ENCODE peak calls at places on chromosomes 1 and 21, in four cellular contexts. S is K562, V is HepG2, O is WTC11. R is an unnamed sample.

GRCh38 chr1:40861227-40862003 is 748 bp downstream of the CITED4 start:
- DNase-seq in S (no peak), V (no peak), O (peak), R (no peak)

GRCh38 chr1:234535763-234536515 is 57.0 kb upstream of the TARBP1 start:
- DNase-seq in S (no peak), V (no peak), O (no peak), R (no peak)

GRCh38 chr1:116328671-116329070 is 44.4 kb upstream of the ATP1A1 start:
- DNase-seq in S (no peak), V (no peak), O (no peak), R (no peak)

GRCh38 chr1:25046194-25046532 is 116.1 kb upstream of the RUNX3 start:
- DNase-seq in S (no peak), V (no peak), O (no peak), R (no peak)

GRCh38 chr21:46457801-46458314 is 833 bp upstream of the DIP2A start:
- DNase-seq in S (no peak), V (peak), O (no peak), R (no peak)

GRCh38 chr1:24514946-24515345 is 12.3 kb downstream of the RCAN3 start:
- DNase-seq in S (no peak), V (no peak), O (no peak), R (no peak)

GRCh38 chr1:82015444-82015843 is 214.7 kb downstream of the ADGRL2 start:
- DNase-seq in S (no peak), V (no peak), O (no peak), R (no peak)

GRCh38 chr1:55061706-55062321 is 22.5 kb downstream of the PCSK9 start:
- DNase-seq in S (no peak), V (no peak), O (no peak), R (no peak)

GRCh38 chr1:217188280-217189235 is 442.3 kb downstream of the GPATCH2 start:
- DNase-seq in S (no peak), V (no peak), O (no peak), R (no peak)

GRCh38 chr1:10679521-10680220 is 116.8 kb downstream of the CASZ1 start:
- DNase-seq in S (peak), V (peak), O (peak), R (no peak)

GRCh38 chr1:225635649-225636048 is 17.3 kb downstream of the ENAH start:
- DNase-seq in S (no peak), V (no peak), O (no peak), R (no peak)

GRCh38 chr1:23434260-23434775 is 9.8 kb upstream of the TCEA3 start:
- DNase-seq in S (no peak), V (no peak), O (no peak), R (no peak)

GRCh38 chr1:43540653-43541071 is 10.0 kb downstream of the PTPRF start:
- DNase-seq in S (no peak), V (no peak), O (no peak), R (no peak)

GRCh38 chr1:76083189-76083588 is 8.6 kb downstream of the ST6GALNAC3 start:
- DNase-seq in S (no peak), V (no peak), O (no peak), R (no peak)

GRCh38 chr1:9401080-9401453 is 108.4 kb downstream of the SPSB1 start:
- DNase-seq in S (no peak), V (no peak), O (no peak), R (no peak)

GRCh38 chr1:202127061-202127460 is 4.3 kb downstream of the GPR37L1 start:
- DNase-seq in S (no peak), V (no peak), O (no peak), R (no peak)
- TF ChIP-seq CBFB in S (no peak), V (no peak), O (no peak), R (no peak)

GRCh38 chr1:64669098-64669675 is 75.7 kb upstream of the RAVER2 start:
- DNase-seq in S (no peak), V (no peak), O (no peak), R (no peak)

GRCh38 chr1:64664287-64664686 is 80.6 kb upstream of the RAVER2 start:
- DNase-seq in S (no peak), V (no peak), O (no peak), R (no peak)

GRCh38 chr1:64659478-64659877 is 85.4 kb upstream of the RAVER2 start:
- DNase-seq in S (no peak), V (no peak), O (no peak), R (no peak)

GRCh38 chr1:64663654-64664053 is 81.2 kb upstream of the RAVER2 start:
- DNase-seq in S (peak), V (peak), O (peak), R (no peak)
- TF ChIP-seq CBFB in S (no peak), V (no peak), O (no peak), R (no peak)

GRCh38 chr1:158652721-158653334 is 33.7 kb downstream of the SPTA1 start:
- DNase-seq in S (no peak), V (no peak), O (no peak), R (no peak)

GRCh38 chr1:158654079-158654478 is 32.4 kb downstream of the SPTA1 start:
- DNase-seq in S (no peak), V (no peak), O (no peak), R (no peak)

GRCh38 chr1:158649052-158649451 is 37.5 kb downstream of the SPTA1 start:
- DNase-seq in S (no peak), V (no peak), O (no peak), R (no peak)

DNA sequence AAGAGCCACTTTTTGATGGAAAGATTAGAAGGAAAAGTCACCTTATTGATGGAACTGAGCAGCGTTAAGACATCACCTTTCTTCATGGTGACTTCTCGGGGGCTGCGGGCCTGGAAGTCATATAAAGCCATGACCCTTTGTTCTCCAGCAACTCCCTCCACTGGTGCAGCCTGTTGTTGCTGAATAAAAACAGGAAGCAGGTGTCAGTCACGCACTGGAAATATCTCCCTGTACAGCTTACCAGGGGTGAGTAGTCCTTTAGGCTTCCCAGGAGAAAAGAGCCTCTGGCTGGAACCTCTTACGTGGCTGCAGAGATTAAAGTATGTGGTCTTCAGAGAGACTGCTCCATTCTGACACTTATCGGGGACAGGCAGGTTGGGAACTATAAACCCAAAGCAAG is 31.9 kb downstream of the SPTA1 start:
- DNase-seq in S (peak), V (no peak), O (no peak), R (no peak)
- TF ChIP-seq CBFB in S (no peak), V (no peak), O (no peak), R (no peak)

GRCh38 chr1:110056776-110057175 is 13.7 kb downstream of the ALX3 start:
- DNase-seq in S (no peak), V (no peak), O (no peak), R (no peak)
- TF ChIP-seq CBFB in S (no peak), V (no peak), O (no peak), R (no peak)

DNA sequence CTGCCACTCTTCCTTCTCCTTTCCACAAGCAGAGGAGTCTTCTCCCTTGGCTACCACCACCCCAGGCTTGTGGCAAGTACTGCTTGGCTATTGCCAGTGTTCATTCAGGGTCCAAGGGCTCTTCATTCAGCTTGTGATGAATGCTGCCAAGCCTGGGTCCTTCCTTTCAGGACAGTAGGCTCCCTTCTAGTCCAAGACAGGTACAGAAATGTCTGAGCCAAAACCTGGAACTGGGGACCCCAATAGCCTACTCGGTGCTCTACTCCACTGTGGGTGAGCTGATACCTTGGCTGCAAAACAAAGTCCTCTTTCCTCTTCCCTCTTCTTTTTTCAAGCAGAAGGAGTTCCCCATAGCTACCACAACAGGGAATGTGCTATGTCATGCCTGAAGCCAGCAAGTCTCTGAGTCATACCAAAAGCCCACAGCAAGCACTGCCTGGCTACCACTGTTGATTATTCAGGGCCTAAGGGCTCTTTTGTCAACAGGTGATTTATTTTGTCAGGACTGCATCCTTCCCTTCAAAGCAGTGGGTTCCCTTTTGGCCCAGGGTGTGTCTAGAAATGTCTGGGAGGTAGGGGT is 268.9 kb downstream of the HHAT start:
- DNase-seq in S (peak), V (peak), O (no peak), R (peak)
- TF ChIP-seq CBFB in S (no peak), V (no peak), O (no peak), R (no peak)

R was measured in GM12878.